ENCODE peak calls at places on chromosomes 4 and X, in four cellular contexts. C is hypothalamus, R is NCI-H2171, U is NCI-H1105. O is an unnamed sample.

GRCh38 chr4:98506462-98507132 is 151.8 kb downstream of the TSPAN5 start:
- DNase-seq in R (no peak), U (no peak), C (no peak), O (no peak)

GRCh38 chr4:121950212-121950679 is 1.6 kb downstream of the TRPC3 start:
- DNase-seq in U (peak), R (peak), C (peak), O (peak)

GRCh38 chr4:121977251-121978168 is 25.6 kb upstream of the TRPC3 start:
- DNase-seq in R (no peak), U (no peak), C (no peak), O (peak)

GRCh38 chrX:126137899-126138298 is 28.2 kb downstream of the DCAF12L2 start:
- DNase-seq in R (no peak), C (no peak), U (no peak), O (no peak)

GRCh38 chrX:117996918-117997480 is 119.6 kb downstream of the KLHL13 start:
- DNase-seq in R (no peak), C (no peak), U (no peak), O (no peak)

GRCh38 chrX:76428243-76429130 is 977 bp downstream of the MAGEE1 start:
- DNase-seq in C (peak), U (peak), R (no peak), O (no peak)

GRCh38 chr4:182644326-182645050 is 272.7 kb downstream of the DCTD start:
- DNase-seq in C (no peak), R (no peak), U (no peak), O (no peak)

GRCh38 chrX:115642895-115643530 is 82.0 kb downstream of the PLS3 start:
- DNase-seq in U (no peak), R (no peak), C (peak), O (no peak)

GRCh38 chr4:89289312-89289711 is 18.3 kb downstream of the GPRIN3 start:
- DNase-seq in R (no peak), U (no peak), C (no peak), O (no peak)

GRCh38 chr4:3387943-3388348 is 53.8 kb upstream of the HGFAC start:
- DNase-seq in C (peak), R (no peak), U (no peak), O (no peak)

GRCh38 chr4:184170996-184171395 is 46.7 kb downstream of the ENPP6 start:
- DNase-seq in U (no peak), C (no peak), R (peak), O (no peak)

GRCh38 chr4:45078201-45078600 is 351.8 kb upstream of the GNPDA2 start:
- DNase-seq in C (no peak), U (no peak), R (no peak), O (no peak)

GRCh38 chr4:126777649-126778048 is 855.1 kb upstream of the INTU start:
- DNase-seq in U (no peak), C (no peak), R (no peak), O (no peak)

GRCh38 chr4:128468485-128468989 is 180.9 kb upstream of the PGRMC2 start:
- DNase-seq in C (no peak), R (no peak), U (peak), O (no peak)

GRCh38 chr4:187814737-187815465 is 180.7 kb upstream of the ZFP42 start:
- DNase-seq in U (no peak), C (no peak), R (no peak), O (no peak)

GRCh38 chr4:3502941-3503936 is 29.0 kb downstream of the LRPAP1 start:
- DNase-seq in U (no peak), C (no peak), R (no peak), O (no peak)

GRCh38 chr4:159946983-159947645 is 844.2 kb downstream of the RAPGEF2 start:
- DNase-seq in R (peak), C (no peak), U (peak), O (no peak)

GRCh38 chr4:138199568-138200235 is 42.4 kb downstream of the SLC7A11 start:
- DNase-seq in U (no peak), R (no peak), C (no peak), O (no peak)

O was measured in GM18507.